ENCODE peak calls at places on chromosomes 7 and 10, in six cellular contexts. One of them, this sample, is unnamed.

GRCh38 chr7:54859066-54859465 is 100.1 kb upstream of the SEC61G start:
- DNase-seq in HT-29: no peak
- DNase-seq in effector memory CD4-positive, alpha-beta T cell: no peak
- DNase-seq in NCI-H82: no peak
- DNase-seq in GM03348: no peak
- DNase-seq in germinal center: no peak
- DNase-seq in this sample: no peak

GRCh38 chr10:93874309-93875031 is 19.3 kb upstream of the SLC35G1 start:
- DNase-seq in HT-29: no peak
- DNase-seq in effector memory CD4-positive, alpha-beta T cell: no peak
- DNase-seq in NCI-H82: peak
- DNase-seq in GM03348: no peak
- DNase-seq in germinal center: no peak
- DNase-seq in this sample: no peak

GRCh38 chr7:143362126-143362961 is at the start of gene FAM131B:
- DNase-seq in HT-29: no peak
- DNase-seq in effector memory CD4-positive, alpha-beta T cell: peak
- DNase-seq in NCI-H82: peak
- DNase-seq in GM03348: peak
- DNase-seq in germinal center: peak
- DNase-seq in this sample: no peak

GRCh38 chr10:99548041-99548530 is 15.3 kb downstream of the NKX2-3 start:
- DNase-seq in HT-29: peak
- DNase-seq in effector memory CD4-positive, alpha-beta T cell: no peak
- DNase-seq in NCI-H82: peak
- DNase-seq in GM03348: no peak
- DNase-seq in germinal center: no peak
- DNase-seq in this sample: no peak

GRCh38 chr10:132496360-132497082 is 41.1 kb upstream of the INPP5A start:
- DNase-seq in HT-29: no peak
- DNase-seq in effector memory CD4-positive, alpha-beta T cell: no peak
- DNase-seq in NCI-H82: no peak
- DNase-seq in GM03348: no peak
- DNase-seq in germinal center: no peak
- DNase-seq in this sample: no peak

GRCh38 chr7:40700653-40701475 is 566.1 kb downstream of the SUGCT start:
- DNase-seq in HT-29: no peak
- DNase-seq in effector memory CD4-positive, alpha-beta T cell: no peak
- DNase-seq in NCI-H82: no peak
- DNase-seq in GM03348: no peak
- DNase-seq in germinal center: no peak
- DNase-seq in this sample: no peak

GRCh38 chr10:95793401-95794045 is 37.6 kb downstream of the ENTPD1 start:
- DNase-seq in HT-29: no peak
- DNase-seq in effector memory CD4-positive, alpha-beta T cell: no peak
- DNase-seq in NCI-H82: no peak
- DNase-seq in GM03348: no peak
- DNase-seq in germinal center: no peak
- DNase-seq in this sample: no peak

GRCh38 chr7:105461518-105461917 is 60.6 kb downstream of the PUS7 start:
- DNase-seq in HT-29: no peak
- DNase-seq in effector memory CD4-positive, alpha-beta T cell: no peak
- DNase-seq in NCI-H82: no peak
- DNase-seq in GM03348: no peak
- DNase-seq in germinal center: no peak
- DNase-seq in this sample: no peak

GRCh38 chr10:4825456-4825867 is 545 bp upstream of the AKR1E2 start:
- DNase-seq in HT-29: no peak
- DNase-seq in effector memory CD4-positive, alpha-beta T cell: no peak
- DNase-seq in NCI-H82: no peak
- DNase-seq in GM03348: no peak
- DNase-seq in germinal center: no peak
- DNase-seq in this sample: no peak

GRCh38 chr7:73595358-73595757 is 17.0 kb upstream of the TBL2 start:
- DNase-seq in HT-29: no peak
- DNase-seq in effector memory CD4-positive, alpha-beta T cell: no peak
- DNase-seq in NCI-H82: no peak
- DNase-seq in GM03348: no peak
- DNase-seq in germinal center: no peak
- DNase-seq in this sample: no peak

GRCh38 chr10:124180947-124181549 is 87.7 kb upstream of the CHST15 start:
- DNase-seq in HT-29: no peak
- DNase-seq in effector memory CD4-positive, alpha-beta T cell: no peak
- DNase-seq in NCI-H82: no peak
- DNase-seq in GM03348: no peak
- DNase-seq in germinal center: no peak
- DNase-seq in this sample: no peak

GRCh38 chr10:114634607-114634974 is 23.5 kb downstream of the ABLIM1 start:
- DNase-seq in HT-29: peak
- DNase-seq in effector memory CD4-positive, alpha-beta T cell: no peak
- DNase-seq in NCI-H82: no peak
- DNase-seq in GM03348: peak
- DNase-seq in germinal center: no peak
- DNase-seq in this sample: no peak

GRCh38 chr7:131151034-131151433 is 176.6 kb upstream of the MKLN1 start:
- DNase-seq in HT-29: no peak
- DNase-seq in effector memory CD4-positive, alpha-beta T cell: no peak
- DNase-seq in NCI-H82: no peak
- DNase-seq in GM03348: peak
- DNase-seq in germinal center: no peak
- DNase-seq in this sample: no peak

GRCh38 chr7:12493407-12493806 is 77.1 kb upstream of the SCIN start:
- DNase-seq in HT-29: no peak
- DNase-seq in effector memory CD4-positive, alpha-beta T cell: no peak
- DNase-seq in NCI-H82: peak
- DNase-seq in GM03348: peak
- DNase-seq in germinal center: no peak
- DNase-seq in this sample: peak

GRCh38 chr10:115049957-115050356 is 43.2 kb upstream of the ATRNL1 start:
- DNase-seq in HT-29: no peak
- DNase-seq in effector memory CD4-positive, alpha-beta T cell: no peak
- DNase-seq in NCI-H82: no peak
- DNase-seq in GM03348: peak
- DNase-seq in germinal center: no peak
- DNase-seq in this sample: no peak

GRCh38 chr7:114426824-114427223 is 12.2 kb downstream of the FOXP2 start:
- DNase-seq in HT-29: peak
- DNase-seq in effector memory CD4-positive, alpha-beta T cell: no peak
- DNase-seq in NCI-H82: peak
- DNase-seq in GM03348: no peak
- DNase-seq in germinal center: no peak
- DNase-seq in this sample: no peak

GRCh38 chr10:71429929-71430328 is 33.2 kb downstream of the CDH23 start:
- DNase-seq in HT-29: no peak
- DNase-seq in effector memory CD4-positive, alpha-beta T cell: no peak
- DNase-seq in NCI-H82: no peak
- DNase-seq in GM03348: no peak
- DNase-seq in germinal center: no peak
- DNase-seq in this sample: no peak

GRCh38 chr10:59090804-59091203 is 85.6 kb upstream of the PHYHIPL start:
- DNase-seq in HT-29: no peak
- DNase-seq in effector memory CD4-positive, alpha-beta T cell: no peak
- DNase-seq in NCI-H82: no peak
- DNase-seq in GM03348: no peak
- DNase-seq in germinal center: no peak
- DNase-seq in this sample: no peak

GRCh38 chr7:94190599-94191061 is 186.5 kb upstream of the BET1 start:
- DNase-seq in HT-29: no peak
- DNase-seq in effector memory CD4-positive, alpha-beta T cell: no peak
- DNase-seq in NCI-H82: no peak
- DNase-seq in GM03348: peak
- DNase-seq in germinal center: no peak
- DNase-seq in this sample: no peak